ENCODE peak calls at places on chromosomes 2 and 18, in five cellular contexts. L, J, X, P and O are unnamed samples. For H3K9me3 and H3K4me1, the result is how much of the 10 kb centered on the place peaks cover.

GRCh38 chr2:240469747-240470146 is 34.3 kb downstream of the GPC1 start:
- DNase-seq in J (no peak), P (peak), L (peak), X (no peak), O (no peak)

GRCh38 chr2:135150711-135151110 is 98.6 kb downstream of the RAB3GAP1 start:
- DNase-seq in J (no peak), P (no peak), X (no peak), L (no peak), O (no peak)

GRCh38 chr2:153404792-153405191 is 73.8 kb downstream of the RPRM start:
- DNase-seq in L (no peak), J (no peak), P (no peak), X (no peak), O (no peak)

GRCh38 chr2:42567806-42568429 is 514 bp upstream of the MTA3 start:
- DNase-seq in P (peak), J (peak), X (peak), L (peak), O (peak)

GRCh38 chr2:234963785-234964615 is 12.2 kb downstream of the SH3BP4 start:
- DNase-seq in L (no peak), P (peak), J (peak), X (no peak), O (no peak)

GRCh38 chr18:24459772-24460171 is 665 bp upstream of the HRH4 start:
- DNase-seq in X (no peak), L (no peak), P (no peak), J (no peak), O (no peak)

GRCh38 chr2:169344736-169345506 is 17.4 kb downstream of the LRP2 start:
- DNase-seq in X (no peak), J (no peak), L (no peak), P (no peak), O (no peak)

GRCh38 chr18:49865401-49865800 is 52.1 kb upstream of the ACAA2 start:
- DNase-seq in P (no peak), X (no peak), J (peak), L (peak), O (no peak)

GRCh38 chr2:183021613-183022012 is 16.6 kb downstream of the NCKAP1 start:
- DNase-seq in X (no peak), J (no peak), P (no peak), L (no peak), O (no peak)

GRCh38 chr2:136399667-136400316 is 281.8 kb upstream of the CXCR4 start:
- DNase-seq in L (no peak), J (no peak), X (no peak), P (no peak), O (no peak)

GRCh38 chr18:51861041-51861440 is 479.0 kb upstream of the DCC start:
- DNase-seq in P (no peak), J (no peak), X (no peak), L (no peak), O (no peak)
- H3K9me3 ChIP-seq in P (under half), J (under half), X (under half), L (under half), O (under half)

DNA sequence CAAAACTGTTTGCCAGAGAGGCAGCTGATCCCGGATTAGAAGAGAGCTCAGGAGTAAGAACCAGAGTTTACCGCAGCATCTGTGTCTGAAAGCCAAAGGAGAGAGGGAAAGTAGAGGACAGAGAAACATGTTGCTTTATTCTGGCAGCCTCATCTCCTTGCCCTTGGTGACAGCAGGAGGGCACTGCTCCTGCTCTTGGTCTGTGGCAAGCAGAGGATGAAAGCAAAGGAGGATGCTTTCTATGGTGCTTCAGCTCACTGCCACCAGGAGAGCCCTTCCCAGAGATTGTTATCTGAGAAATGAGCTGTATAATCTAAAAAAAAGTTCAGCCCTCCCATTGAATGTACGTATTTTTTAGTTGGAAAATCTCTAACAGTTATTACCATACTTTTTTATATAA is 7.7 kb downstream of the SLC1A4 start:
- DNase-seq in L (no peak), P (no peak), J (no peak), X (no peak), O (no peak)
- TF ChIP-seq CTCF in L (no peak), P (no peak), J (no peak), X (no peak), O (no peak)

DNA sequence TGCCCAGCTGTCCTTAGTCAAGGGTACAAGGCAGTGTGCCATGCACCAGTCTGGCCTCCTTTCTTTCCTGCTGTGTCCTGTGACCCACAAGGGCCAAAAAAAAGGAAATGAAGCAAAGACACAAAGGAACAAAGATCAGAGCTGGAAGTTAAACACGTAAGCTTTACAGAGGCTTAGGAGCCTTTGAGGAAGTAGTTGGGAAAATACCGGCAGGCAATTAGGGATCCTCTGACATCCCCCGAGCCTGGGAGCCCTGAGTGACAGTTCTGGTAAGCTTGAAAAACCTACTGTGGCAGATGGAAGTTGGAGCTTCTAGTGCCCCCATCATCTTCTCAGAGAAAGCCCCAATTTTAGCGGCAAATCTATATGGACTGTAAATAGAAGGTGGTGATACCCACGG is 78.5 kb downstream of the SPRED2 start:
- DNase-seq in P (no peak), L (no peak), X (no peak), J (peak), O (no peak)
- H3K4me1 ChIP-seq in P (under half), L (under half), X (under half), J (under half), O (under half)

DNA sequence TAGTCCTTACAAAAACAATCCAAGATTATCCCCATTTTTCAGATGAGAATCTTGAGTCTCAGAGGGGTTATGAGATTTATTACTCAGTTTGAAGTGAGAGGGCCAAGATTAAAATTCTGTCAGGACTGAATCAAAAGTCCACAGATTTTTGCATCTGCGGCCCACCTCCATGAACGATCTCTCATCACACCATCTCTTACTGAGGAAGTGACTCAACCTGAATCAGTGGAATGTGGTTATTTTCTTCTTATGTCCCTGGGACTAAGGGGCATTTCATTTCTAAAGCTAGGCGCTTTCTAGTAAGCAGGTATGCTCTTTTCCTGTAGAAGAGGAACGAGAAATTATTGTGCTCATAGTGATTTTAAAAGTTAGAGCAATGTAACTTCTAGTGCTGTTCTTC is 360.3 kb upstream of the SPHKAP start:
- DNase-seq in P (no peak), L (no peak), J (no peak), X (no peak), O (no peak)
- H3K9me3 ChIP-seq in P (under half), L (under half), J (under half), X (under half), O (under half)

DNA sequence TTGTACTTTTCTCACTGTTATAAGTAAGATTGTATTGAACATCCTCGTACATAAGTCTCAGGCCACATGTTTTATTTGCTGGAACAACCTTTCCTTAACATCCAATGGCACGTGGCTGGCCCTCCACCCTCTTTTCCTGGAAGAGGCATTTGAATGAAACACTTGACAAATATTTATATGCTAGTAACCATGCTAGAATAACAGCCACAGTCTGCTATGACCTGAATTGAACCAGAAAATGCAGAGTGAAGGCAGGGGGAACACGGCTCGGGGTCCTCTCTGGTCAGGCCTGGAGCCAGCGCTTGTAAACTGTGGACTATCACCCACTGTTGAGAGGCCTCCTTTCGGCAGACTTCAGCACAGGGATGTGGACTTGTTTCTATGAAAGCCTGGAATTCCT is 198.2 kb upstream of the COPS8 start:
- DNase-seq in P (no peak), L (no peak), X (no peak), J (no peak), O (peak)
- TF ChIP-seq CTCF in P (no peak), L (no peak), X (no peak), J (no peak), O (no peak)

GRCh38 chr2:218269900-218270720 is at the start of the genes AAMP and PNKD:
- DNase-seq in L (peak), X (peak), P (peak), J (peak), O (peak)
- H3K4me1 ChIP-seq in L (under half), X (under half), P (under half), J (under half), O (under half)

GRCh38 chr2:94762600-94762999 is 108.6 kb upstream of the TEKT4 start:
- DNase-seq in P (no peak), J (no peak), X (no peak), L (no peak), O (no peak)
- H3K9me3 ChIP-seq in P (under half), J (under half), X (under half), L (under half), O (under half)

GRCh38 chr18:6478111-6478510 is 63.4 kb upstream of the L3MBTL4 start:
- DNase-seq in P (no peak), X (no peak), J (no peak), L (no peak), O (no peak)

GRCh38 chr18:6479699-6480098 is 65.0 kb upstream of the L3MBTL4 start:
- DNase-seq in P (no peak), J (no peak), L (no peak), X (no peak), O (no peak)

GRCh38 chr18:6486313-6486712 is 71.6 kb upstream of the L3MBTL4 start:
- DNase-seq in P (no peak), X (no peak), J (no peak), L (no peak), O (no peak)

GRCh38 chr18:6484659-6485058 is 69.9 kb upstream of the L3MBTL4 start:
- DNase-seq in P (no peak), X (no peak), J (no peak), L (no peak), O (no peak)

GRCh38 chr18:6482198-6482977 is 67.7 kb upstream of the L3MBTL4 start:
- DNase-seq in L (peak), X (no peak), P (peak), J (peak), O (peak)
- TF ChIP-seq CTCF in L (no peak), X (peak), P (peak), J (peak), O (peak)